ENCODE peak calls at places on chromosome 6, in ten cellular contexts. R is colonic mucosa; T is brain microvascular endothelial cell; J is upper lobe of right lung; K is Peyer's patch; B is ovary; I is GM23338; Q is MM.1S; M is CD8-positive, alpha-beta T cell; G is esophagus muscularis mucosa. H is an unnamed sample.

GRCh38 chr6:158496700-158497099 is 63.2 kb upstream of the TMEM181 start:
- DNase-seq in R (no peak), T (no peak), J (no peak), K (no peak), B (no peak), I (peak), Q (no peak), M (no peak), G (no peak), H (no peak)

GRCh38 chr6:10528170-10528981 is 7.2 kb downstream of the GCNT2 start:
- DNase-seq in R (peak), T (peak), J (no peak), K (peak), B (no peak), I (no peak), Q (peak), M (peak), G (no peak), H (no peak)

GRCh38 chr6:37209461-37210205 is 39.7 kb downstream of the PIM1 start:
- DNase-seq in R (no peak), T (no peak), J (no peak), K (no peak), B (no peak), I (no peak), Q (no peak), M (peak), G (no peak), H (no peak)

GRCh38 chr6:164099535-164099982 is 685.0 kb downstream of the QKI start:
- DNase-seq in R (no peak), T (no peak), J (no peak), K (no peak), B (no peak), I (no peak), Q (no peak), M (no peak), G (no peak), H (no peak)

GRCh38 chr6:52063584-52064400 is 23.6 kb downstream of the PKHD1 start:
- DNase-seq in R (peak), T (peak), J (no peak), K (no peak), B (no peak), I (peak), Q (peak), M (peak), G (no peak), H (no peak)

GRCh38 chr6:121694389-121695185 is 259.1 kb downstream of the GJA1 start:
- DNase-seq in R (no peak), T (peak), J (no peak), K (no peak), B (no peak), I (no peak), Q (no peak), M (no peak), G (no peak), H (no peak)

GRCh38 chr6:351011-351866 is 40.3 kb upstream of the IRF4 start:
- DNase-seq in R (no peak), T (no peak), J (peak), K (no peak), B (peak), I (peak), Q (no peak), M (no peak), G (no peak), H (no peak)

GRCh38 chr6:35258858-35259193 is 709 bp upstream of the ZNF76 start:
- DNase-seq in R (no peak), T (peak), J (no peak), K (no peak), B (no peak), I (peak), Q (no peak), M (no peak), G (no peak), H (no peak)

GRCh38 chr6:33392168-33392947 is 735 bp downstream of the KIFC1 start:
- DNase-seq in R (no peak), T (no peak), J (no peak), K (no peak), B (no peak), I (peak), Q (peak), M (no peak), G (no peak), H (no peak)

GRCh38 chr6:32940656-32941411 is at the start of gene HLA-DMB:
- DNase-seq in R (peak), T (peak), J (peak), K (peak), B (no peak), I (peak), Q (peak), M (peak), G (no peak), H (peak)

GRCh38 chr6:6772751-6773150 is 184.2 kb downstream of the LY86 start:
- DNase-seq in R (no peak), T (no peak), J (no peak), K (no peak), B (peak), I (peak), Q (no peak), M (no peak), G (no peak), H (no peak)

GRCh38 chr6:146856296-146856695 is 257.5 kb downstream of the ADGB start:
- DNase-seq in R (no peak), T (no peak), J (no peak), K (no peak), B (no peak), I (no peak), Q (no peak), M (no peak), G (no peak), H (no peak)

GRCh38 chr6:30683137-30683979 is 3.1 kb downstream of the PPP1R18 start:
- DNase-seq in R (no peak), T (no peak), J (no peak), K (no peak), B (no peak), I (no peak), Q (no peak), M (no peak), G (no peak), H (no peak)

GRCh38 chr6:167568407-167569024 is 243.6 kb downstream of the TTLL2 start:
- DNase-seq in R (peak), T (no peak), J (no peak), K (no peak), B (no peak), I (no peak), Q (no peak), M (no peak), G (peak), H (no peak)

GRCh38 chr6:164507197-164507957 is 802.0 kb downstream of the C6orf118 start:
- DNase-seq in R (no peak), T (no peak), J (no peak), K (no peak), B (no peak), I (peak), Q (peak), M (no peak), G (no peak), H (no peak)

GRCh38 chr6:130600880-130601341 is 226.3 kb upstream of the SMLR1 start:
- DNase-seq in R (no peak), T (peak), J (no peak), K (no peak), B (no peak), I (peak), Q (no peak), M (no peak), G (no peak), H (no peak)

GRCh38 chr6:100088009-100088408 is 94.0 kb upstream of the MCHR2 start:
- DNase-seq in R (no peak), T (no peak), J (no peak), K (no peak), B (no peak), I (no peak), Q (no peak), M (no peak), G (no peak), H (no peak)

GRCh38 chr6:3293271-3294155 is 34.8 kb downstream of the PSMG4 start:
- DNase-seq in R (no peak), T (no peak), J (peak), K (peak), B (no peak), I (no peak), Q (no peak), M (no peak), G (no peak), H (peak)

GRCh38 chr6:124470803-124471202 is 491.4 kb upstream of the RNF217 start:
- DNase-seq in R (no peak), T (no peak), J (no peak), K (no peak), B (no peak), I (no peak), Q (no peak), M (no peak), G (no peak), H (no peak)

GRCh38 chr6:16206595-16207037 is 31.8 kb upstream of the GMPR start:
- DNase-seq in R (peak), T (peak), J (no peak), K (no peak), B (peak), I (peak), Q (peak), M (peak), G (no peak), H (peak)

GRCh38 chr6:36336779-36337194 is at the start of gene BNIP5:
- DNase-seq in R (peak), T (no peak), J (no peak), K (peak), B (no peak), I (no peak), Q (peak), M (no peak), G (no peak), H (no peak)

GRCh38 chr6:32692019-32692418 is 25.6 kb upstream of the HLA-DQB1 start:
- DNase-seq in R (peak), T (no peak), J (no peak), K (peak), B (no peak), I (peak), Q (peak), M (peak), G (no peak), H (no peak)

GRCh38 chr6:34680802-34681515 is 15.6 kb downstream of the ILRUN start:
- DNase-seq in R (no peak), T (no peak), J (no peak), K (no peak), B (no peak), I (no peak), Q (no peak), M (no peak), G (no peak), H (no peak)

GRCh38 chr6:141965016-141965545 is 167.6 kb upstream of the GJE1 start:
- DNase-seq in R (no peak), T (no peak), J (no peak), K (no peak), B (no peak), I (no peak), Q (no peak), M (no peak), G (no peak), H (no peak)

GRCh38 chr6:148713896-148714295 is 32.9 kb upstream of the UST start:
- DNase-seq in R (no peak), T (no peak), J (no peak), K (no peak), B (no peak), I (no peak), Q (no peak), M (no peak), G (no peak), H (no peak)
- H3K27ac ChIP-seq in R (no peak), T (no peak), J (no peak), K (no peak), B (no peak), I (no peak), Q (no peak), M (no peak), G (no peak), H (no peak)

DNA sequence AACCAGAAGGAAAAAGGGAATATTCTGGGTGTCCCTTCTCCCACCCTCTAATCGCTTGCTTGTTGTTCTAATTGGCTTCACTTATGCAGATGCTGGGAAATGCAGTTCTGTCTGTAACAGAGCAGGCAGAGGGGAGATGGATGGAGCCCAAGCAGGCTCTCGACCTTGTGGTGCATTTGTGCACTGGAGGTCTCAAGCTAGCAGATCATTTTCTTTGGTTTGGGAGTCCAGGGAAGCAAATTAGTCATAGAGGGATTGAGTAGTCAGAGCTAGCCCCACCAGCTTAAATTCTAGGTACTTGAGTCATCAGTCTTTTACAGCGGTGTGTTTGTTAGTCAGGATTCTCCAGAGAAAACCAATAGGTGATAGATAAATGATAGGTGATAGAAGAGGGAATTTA is 234.7 kb upstream of the ECI2 start:
- DNase-seq in R (no peak), T (peak), J (no peak), K (no peak), B (no peak), I (no peak), Q (no peak), M (no peak), G (no peak), H (no peak)
- H3K4me3 ChIP-seq in R (no peak), T (no peak), J (no peak), K (no peak), B (no peak), I (no peak), Q (no peak), M (no peak), G (no peak), H (no peak)

GRCh38 chr6:159969204-159969912 is 476 bp downstream of the IGF2R start:
- DNase-seq in R (no peak), T (no peak), J (peak), K (peak), B (peak), I (peak), Q (no peak), M (no peak), G (peak), H (no peak)
- TF ChIP-seq CTCF in R (no peak), T (no peak), J (no peak), K (no peak), B (no peak), I (no peak), Q (no peak), M (no peak), G (no peak), H (peak)

GRCh38 chr6:151005126-151005525 is 139.6 kb downstream of the MTHFD1L start:
- DNase-seq in R (no peak), T (no peak), J (no peak), K (no peak), B (no peak), I (no peak), Q (no peak), M (no peak), G (no peak), H (no peak)
- H3K27ac ChIP-seq in R (no peak), T (peak), J (no peak), K (no peak), B (no peak), I (no peak), Q (no peak), M (no peak), G (peak), H (no peak)

DNA sequence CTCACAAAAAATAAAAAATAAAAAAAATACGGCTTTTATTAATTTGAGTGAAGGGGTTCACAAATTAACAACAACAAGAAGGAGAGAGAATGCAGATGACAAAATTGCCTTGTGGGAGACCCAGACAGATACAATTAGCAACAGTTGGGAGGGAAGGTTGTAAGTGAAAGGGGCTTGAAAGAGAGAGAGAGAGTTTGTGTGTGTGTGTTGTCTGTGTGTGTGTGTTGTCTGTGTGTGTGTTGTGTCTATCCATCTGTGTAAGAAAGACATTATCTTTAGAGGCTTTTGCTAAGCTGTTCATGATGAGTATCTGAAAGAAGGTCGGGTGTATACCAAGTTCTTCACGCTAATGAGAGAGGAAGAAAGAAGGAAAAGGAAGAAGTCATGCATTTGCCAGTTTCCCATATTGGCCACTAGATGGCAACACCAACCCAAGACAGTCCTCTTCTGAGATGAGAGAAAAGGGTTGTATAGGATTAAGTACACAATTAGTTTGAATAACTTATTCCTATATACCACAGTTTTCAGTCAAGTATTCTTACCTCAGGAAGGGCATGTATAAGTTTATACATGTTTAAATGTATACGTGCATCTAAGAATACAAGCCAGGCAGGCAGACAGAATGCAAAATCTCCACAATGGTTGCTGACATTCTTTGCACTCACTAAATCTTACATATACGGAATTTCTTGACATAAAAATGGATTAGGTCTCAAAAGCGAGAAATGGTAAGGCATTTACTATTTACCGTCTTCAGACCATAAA is 63.7 kb upstream of the CD2AP start:
- DNase-seq in R (peak), T (peak), J (no peak), K (no peak), B (peak), I (peak), Q (peak), M (peak), G (no peak), H (no peak)
- H3K4me3 ChIP-seq in R (peak), T (peak), J (peak), K (peak), B (peak), I (no peak), Q (peak), M (peak), G (peak), H (peak)

GRCh38 chr6:143215785-143216184 is 155.1 kb downstream of the AIG1 start:
- DNase-seq in R (no peak), T (no peak), J (no peak), K (no peak), B (no peak), I (no peak), Q (no peak), M (no peak), G (no peak), H (no peak)
- TF ChIP-seq CTCF in R (no peak), T (no peak), J (no peak), K (no peak), B (no peak), I (no peak), Q (no peak), M (no peak), G (no peak), H (no peak)

DNA sequence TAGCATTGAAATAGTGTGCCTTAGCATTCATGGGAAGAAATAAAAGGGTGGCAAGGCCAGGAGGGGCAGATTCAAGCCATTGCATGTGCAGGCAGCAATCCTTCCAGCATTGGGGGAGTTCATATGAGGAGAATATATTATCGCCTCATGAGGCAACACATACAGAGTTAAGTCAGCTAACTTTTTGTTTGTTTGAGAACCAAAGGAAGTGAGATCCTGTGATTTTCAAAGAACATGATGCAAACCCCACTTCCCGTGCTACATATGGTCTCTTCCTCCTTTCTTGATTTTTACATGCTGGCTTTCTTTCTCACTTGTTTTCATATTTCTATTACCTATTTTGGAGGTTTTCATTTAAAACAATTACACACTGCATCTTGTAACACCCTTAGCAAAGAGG is 579.7 kb upstream of the ARID1B start:
- DNase-seq in R (no peak), T (no peak), J (no peak), K (no peak), B (no peak), I (no peak), Q (no peak), M (no peak), G (no peak), H (no peak)
- H3K27ac ChIP-seq in R (no peak), T (no peak), J (no peak), K (no peak), B (no peak), I (no peak), Q (no peak), M (no peak), G (no peak), H (no peak)

GRCh38 chr6:67361264-67361663 is 1273.8 kb upstream of the ADGRB3 start:
- DNase-seq in R (no peak), T (no peak), J (no peak), K (no peak), B (no peak), I (no peak), Q (peak), M (no peak), G (no peak), H (no peak)
- H3K4me3 ChIP-seq in R (no peak), T (no peak), J (no peak), K (no peak), B (no peak), I (no peak), Q (peak), M (no peak), G (no peak), H (no peak)